ENCODE peak calls at places on chromosome 14, in eight cellular contexts. One of them, this sample, is unnamed.

GRCh38 chr14:86935241-86935640 is 1057.7 kb downstream of the GALC start:
- DNase-seq in suprapubic skin: no peak
- DNase-seq in stomach: no peak
- DNase-seq in transverse colon: no peak
- DNase-seq in upper lobe of left lung: no peak
- DNase-seq in Panc1: no peak
- DNase-seq in HepG2: no peak
- DNase-seq in breast epithelium: no peak
- DNase-seq in this sample: no peak

GRCh38 chr14:75832621-75833297 is 149.0 kb downstream of the TGFB3 start:
- DNase-seq in suprapubic skin: no peak
- DNase-seq in stomach: peak; percentile 58
- DNase-seq in transverse colon: no peak
- DNase-seq in upper lobe of left lung: no peak
- DNase-seq in Panc1: no peak
- DNase-seq in HepG2: no peak
- DNase-seq in breast epithelium: no peak
- DNase-seq in this sample: no peak

GRCh38 chr14:90381011-90381790 is 15.6 kb upstream of the CALM1 start:
- DNase-seq in suprapubic skin: no peak
- DNase-seq in stomach: peak; percentile 34
- DNase-seq in transverse colon: peak; percentile 71
- DNase-seq in upper lobe of left lung: peak; percentile 57
- DNase-seq in Panc1: no peak
- DNase-seq in HepG2: peak; percentile 24
- DNase-seq in breast epithelium: no peak
- DNase-seq in this sample: peak; percentile 38

GRCh38 chr14:60878536-60878935 is 102.3 kb downstream of the TRMT5 start:
- DNase-seq in suprapubic skin: no peak
- DNase-seq in stomach: no peak
- DNase-seq in transverse colon: no peak
- DNase-seq in upper lobe of left lung: no peak
- DNase-seq in Panc1: no peak
- DNase-seq in HepG2: no peak
- DNase-seq in breast epithelium: no peak
- DNase-seq in this sample: no peak

GRCh38 chr14:60616326-60617044 is 32.8 kb downstream of the SIX1 start:
- DNase-seq in suprapubic skin: no peak
- DNase-seq in stomach: no peak
- DNase-seq in transverse colon: no peak
- DNase-seq in upper lobe of left lung: no peak
- DNase-seq in Panc1: no peak
- DNase-seq in HepG2: peak; percentile 7
- DNase-seq in breast epithelium: no peak
- DNase-seq in this sample: peak; percentile 46

GRCh38 chr14:94904636-94905035 is 134.7 kb upstream of the GSC start:
- DNase-seq in suprapubic skin: no peak
- DNase-seq in stomach: no peak
- DNase-seq in transverse colon: no peak
- DNase-seq in upper lobe of left lung: no peak
- DNase-seq in Panc1: no peak
- DNase-seq in HepG2: no peak
- DNase-seq in breast epithelium: peak; percentile 28
- DNase-seq in this sample: no peak

GRCh38 chr14:22520786-22521185 is 68.2 kb downstream of the DAD1 start:
- DNase-seq in suprapubic skin: no peak
- DNase-seq in stomach: no peak
- DNase-seq in transverse colon: no peak
- DNase-seq in upper lobe of left lung: no peak
- DNase-seq in Panc1: no peak
- DNase-seq in HepG2: no peak
- DNase-seq in breast epithelium: no peak
- DNase-seq in this sample: no peak

GRCh38 chr14:76923422-76924362 is 97.5 kb downstream of the LRRC74A start:
- DNase-seq in suprapubic skin: no peak
- DNase-seq in stomach: no peak
- DNase-seq in transverse colon: no peak
- DNase-seq in upper lobe of left lung: no peak
- DNase-seq in Panc1: no peak
- DNase-seq in HepG2: no peak
- DNase-seq in breast epithelium: no peak
- DNase-seq in this sample: no peak

GRCh38 chr14:71497645-71498086 is 434.6 kb upstream of the RGS6 start:
- DNase-seq in suprapubic skin: no peak
- DNase-seq in stomach: no peak
- DNase-seq in transverse colon: no peak
- DNase-seq in upper lobe of left lung: no peak
- DNase-seq in Panc1: no peak
- DNase-seq in HepG2: no peak
- DNase-seq in breast epithelium: no peak
- DNase-seq in this sample: no peak

GRCh38 chr14:99230271-99231141 is 41.5 kb downstream of the BCL11B start:
- DNase-seq in suprapubic skin: no peak
- DNase-seq in stomach: no peak
- DNase-seq in transverse colon: peak; percentile 45
- DNase-seq in upper lobe of left lung: peak; percentile 31
- DNase-seq in Panc1: no peak
- DNase-seq in HepG2: no peak
- DNase-seq in breast epithelium: peak; percentile 24
- DNase-seq in this sample: peak; percentile 36
- TF ChIP-seq POLR2AphosphoS5 in suprapubic skin: no peak
- TF ChIP-seq POLR2AphosphoS5 in stomach: no peak
- TF ChIP-seq POLR2AphosphoS5 in transverse colon: no peak
- TF ChIP-seq POLR2AphosphoS5 in upper lobe of left lung: no peak
- TF ChIP-seq POLR2AphosphoS5 in Panc1: no peak
- TF ChIP-seq POLR2AphosphoS5 in HepG2: no peak
- TF ChIP-seq POLR2AphosphoS5 in breast epithelium: no peak
- TF ChIP-seq POLR2AphosphoS5 in this sample: peak; percentile 29

DNA sequence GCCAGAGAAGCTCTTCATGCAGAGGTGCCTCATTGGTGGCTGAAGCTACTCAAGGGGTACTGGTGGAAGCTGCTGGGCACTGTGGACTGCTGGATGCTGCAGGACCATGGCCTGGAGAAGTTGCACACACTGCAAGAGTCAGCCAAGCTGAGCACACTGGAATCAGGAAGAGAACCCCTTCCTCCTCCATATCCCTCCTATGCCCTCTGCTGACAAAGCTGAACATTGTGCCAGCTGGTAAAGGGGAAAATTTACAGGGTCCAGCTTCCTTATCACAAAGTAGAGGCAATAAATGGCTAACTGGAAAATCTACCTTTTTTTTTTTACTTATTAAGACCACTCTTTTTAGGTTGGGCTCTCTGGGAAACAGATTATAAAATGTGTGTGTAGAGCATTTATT is 6.5 kb downstream of the CCDC175 start:
- DNase-seq in suprapubic skin: no peak
- DNase-seq in stomach: no peak
- DNase-seq in transverse colon: no peak
- DNase-seq in upper lobe of left lung: no peak
- DNase-seq in Panc1: no peak
- DNase-seq in HepG2: no peak
- DNase-seq in breast epithelium: no peak
- DNase-seq in this sample: no peak
- TF ChIP-seq CTCF in suprapubic skin: no peak
- TF ChIP-seq CTCF in stomach: no peak
- TF ChIP-seq CTCF in transverse colon: peak; percentile 36
- TF ChIP-seq CTCF in upper lobe of left lung: no peak
- TF ChIP-seq CTCF in Panc1: no peak
- TF ChIP-seq CTCF in HepG2: peak; percentile 10
- TF ChIP-seq CTCF in breast epithelium: no peak
- TF ChIP-seq CTCF in this sample: no peak

GRCh38 chr14:105126970-105127307 is 41.6 kb downstream of the JAG2 start:
- DNase-seq in suprapubic skin: peak; percentile 59
- DNase-seq in stomach: peak; percentile 17
- DNase-seq in transverse colon: no peak
- DNase-seq in upper lobe of left lung: peak; percentile 6
- DNase-seq in Panc1: no peak
- DNase-seq in HepG2: no peak
- DNase-seq in breast epithelium: peak; percentile 32
- DNase-seq in this sample: no peak
- TF ChIP-seq POLR2AphosphoS5 in suprapubic skin: no peak
- TF ChIP-seq POLR2AphosphoS5 in stomach: no peak
- TF ChIP-seq POLR2AphosphoS5 in transverse colon: no peak
- TF ChIP-seq POLR2AphosphoS5 in upper lobe of left lung: no peak
- TF ChIP-seq POLR2AphosphoS5 in Panc1: no peak
- TF ChIP-seq POLR2AphosphoS5 in HepG2: no peak
- TF ChIP-seq POLR2AphosphoS5 in breast epithelium: no peak
- TF ChIP-seq POLR2AphosphoS5 in this sample: no peak

GRCh38 chr14:48690349-48690748 is 895.8 kb downstream of the RPS29 start:
- DNase-seq in suprapubic skin: no peak
- DNase-seq in stomach: no peak
- DNase-seq in transverse colon: no peak
- DNase-seq in upper lobe of left lung: no peak
- DNase-seq in Panc1: no peak
- DNase-seq in HepG2: no peak
- DNase-seq in breast epithelium: no peak
- DNase-seq in this sample: no peak
- TF ChIP-seq CTCF in suprapubic skin: no peak
- TF ChIP-seq CTCF in stomach: no peak
- TF ChIP-seq CTCF in transverse colon: no peak
- TF ChIP-seq CTCF in upper lobe of left lung: no peak
- TF ChIP-seq CTCF in Panc1: no peak
- TF ChIP-seq CTCF in HepG2: no peak
- TF ChIP-seq CTCF in breast epithelium: no peak
- TF ChIP-seq CTCF in this sample: no peak

This sample was measured in prostate gland.